ENCODE peak calls at places on chromosome 10, in nine cellular contexts. H is T-helper 9 cell; Y is activated naive CD4-positive, alpha-beta T cell treated with anti-CD3 and anti-CD28 coated beads, Interleukin-2, amount 10 ng/mL, durations not matched to agents 7 days and 5 days; P is Kasumi-1; U is C1 segment of cervical spinal cord; T is NCI-H1694 treated with DMSO at 0.1 percent for 48 hours; X is NCI-H1105; G is T1000; K is type B pancreatic cell. I is an unnamed sample.

GRCh38 chr10:98748298-98748697 is 301.6 kb upstream of the HPS1 start:
- DNase-seq in H (no peak), Y (no peak), P (peak), U (no peak), T (peak), X (no peak), G (no peak), K (no peak), I (no peak)

GRCh38 chr10:89502556-89502955 is 32.8 kb downstream of the SLC16A12 start:
- DNase-seq in H (no peak), Y (no peak), P (no peak), U (no peak), T (peak), X (no peak), G (no peak), K (no peak), I (no peak)

GRCh38 chr10:124029559-124029958 is 63.8 kb downstream of the CHST15 start:
- DNase-seq in H (no peak), Y (no peak), P (no peak), U (no peak), T (no peak), X (no peak), G (no peak), K (no peak), I (no peak)

GRCh38 chr10:126092806-126093205 is 196.4 kb downstream of the FANK1 start:
- DNase-seq in H (no peak), Y (no peak), P (no peak), U (no peak), T (no peak), X (no peak), G (peak), K (no peak), I (no peak)

GRCh38 chr10:73941300-73941699 is 30.4 kb downstream of the PLAU start:
- DNase-seq in H (no peak), Y (no peak), P (no peak), U (no peak), T (no peak), X (no peak), G (no peak), K (no peak), I (no peak)

GRCh38 chr10:48798486-48799254 is 114.0 kb downstream of the WDFY4 start:
- DNase-seq in H (no peak), Y (no peak), P (no peak), U (no peak), T (no peak), X (no peak), G (no peak), K (peak), I (no peak)

GRCh38 chr10:50554381-50554994 is 69.3 kb downstream of the SGMS1 start:
- DNase-seq in H (no peak), Y (no peak), P (no peak), U (no peak), T (peak), X (no peak), G (no peak), K (no peak), I (no peak)

GRCh38 chr10:92291610-92291859 is 568 bp downstream of the MARCHF5 start:
- DNase-seq in H (no peak), Y (no peak), P (no peak), U (no peak), T (no peak), X (no peak), G (no peak), K (no peak), I (no peak)

GRCh38 chr10:63819753-63820347 is 298.6 kb downstream of the REEP3 start:
- DNase-seq in H (no peak), Y (peak), P (peak), U (peak), T (peak), X (peak), G (peak), K (no peak), I (no peak)

GRCh38 chr10:114045071-114045737 is 1.5 kb downstream of the ADRB1 start:
- DNase-seq in H (no peak), Y (peak), P (peak), U (no peak), T (no peak), X (no peak), G (no peak), K (no peak), I (no peak)

GRCh38 chr10:114653926-114654325 is 4.1 kb downstream of the ABLIM1 start:
- DNase-seq in H (no peak), Y (peak), P (no peak), U (no peak), T (peak), X (no peak), G (no peak), K (no peak), I (no peak)

GRCh38 chr10:7029672-7030071 is 381.2 kb downstream of the SFMBT2 start:
- DNase-seq in H (no peak), Y (no peak), P (no peak), U (no peak), T (no peak), X (no peak), G (no peak), K (no peak), I (no peak)

GRCh38 chr10:58087896-58088295 is 179.8 kb downstream of the IPMK start:
- DNase-seq in H (no peak), Y (no peak), P (no peak), U (no peak), T (no peak), X (no peak), G (no peak), K (no peak), I (no peak)

GRCh38 chr10:42962120-42962901 is 114.6 kb upstream of the RET start:
- DNase-seq in H (no peak), Y (no peak), P (peak), U (no peak), T (no peak), X (no peak), G (no peak), K (peak), I (no peak)

GRCh38 chr10:102312683-102313082 is 67.4 kb downstream of the GBF1 start:
- DNase-seq in H (no peak), Y (no peak), P (no peak), U (no peak), T (no peak), X (no peak), G (no peak), K (no peak), I (no peak)

GRCh38 chr10:110681023-110681681 is 37.0 kb downstream of the RBM20 start:
- DNase-seq in H (no peak), Y (peak), P (peak), U (no peak), T (peak), X (no peak), G (no peak), K (no peak), I (no peak)

GRCh38 chr10:52474265-52474664 is 160.2 kb downstream of the DKK1 start:
- DNase-seq in H (no peak), Y (no peak), P (no peak), U (no peak), T (no peak), X (no peak), G (no peak), K (no peak), I (no peak)